ENCODE peak calls at places on chromosomes 12 and 14, in six cellular contexts. U is A549, R is K562, G is HepG2, O is endothelial cell of umbilical vein, V is GM12878. W is an unnamed sample.

GRCh38 chr14:55706893-55707292 is 126.9 kb downstream of the KTN1 start:
- DNase-seq in O (no peak), G (no peak), U (no peak), R (no peak), V (no peak), W (no peak)

GRCh38 chr12:96399919-96400630 is at the start of gene CDK17:
- DNase-seq in O (peak), U (peak), V (no peak), R (peak), G (peak), W (peak)

GRCh38 chr12:82527165-82527780 is 159.4 kb upstream of the TMTC2 start:
- DNase-seq in R (peak), G (peak), U (peak), O (peak), V (no peak), W (peak)

GRCh38 chr14:72516936-72517408 is 376.9 kb downstream of the DPF3 start:
- DNase-seq in U (peak), O (peak), G (peak), R (peak), V (peak), W (peak)

GRCh38 chr14:22588419-22589095 is 467 bp downstream of the DAD1 start:
- DNase-seq in G (no peak), O (no peak), U (no peak), R (no peak), V (no peak), W (peak)

GRCh38 chr12:32002848-32003493 is 43.8 kb downstream of the RESF1 start:
- DNase-seq in G (no peak), R (no peak), V (no peak), O (no peak), U (no peak), W (no peak)

GRCh38 chr14:104081951-104082464 is 3.5 kb upstream of the ASPG start:
- DNase-seq in V (no peak), G (no peak), O (no peak), R (no peak), U (no peak), W (no peak)

GRCh38 chr12:48865141-48865440 is 579 bp downstream of the RND1 start:
- DNase-seq in O (no peak), V (no peak), R (no peak), G (no peak), U (no peak), W (no peak)

GRCh38 chr14:55425091-55425490 is 13.5 kb upstream of the ATG14 start:
- DNase-seq in G (no peak), U (no peak), O (no peak), V (no peak), R (peak), W (no peak)

GRCh38 chr14:70266157-70266556 is 77.4 kb upstream of the SLC8A3 start:
- DNase-seq in O (no peak), U (no peak), G (no peak), R (no peak), V (no peak), W (no peak)

GRCh38 chr12:13538136-13538535 is 341.6 kb downstream of the EMP1 start:
- DNase-seq in O (no peak), G (no peak), R (no peak), V (no peak), U (no peak), W (no peak)

GRCh38 chr12:13534242-13534641 is 337.7 kb downstream of the EMP1 start:
- DNase-seq in V (no peak), G (no peak), O (no peak), U (no peak), R (no peak), W (no peak)

GRCh38 chr12:13534645-13535398 is 338.3 kb downstream of the EMP1 start:
- DNase-seq in O (peak), R (peak), G (peak), V (no peak), U (peak), W (peak)

GRCh38 chr12:13537623-13538022 is 341.1 kb downstream of the EMP1 start:
- DNase-seq in R (no peak), U (no peak), O (no peak), V (peak), G (no peak), W (no peak)

DNA sequence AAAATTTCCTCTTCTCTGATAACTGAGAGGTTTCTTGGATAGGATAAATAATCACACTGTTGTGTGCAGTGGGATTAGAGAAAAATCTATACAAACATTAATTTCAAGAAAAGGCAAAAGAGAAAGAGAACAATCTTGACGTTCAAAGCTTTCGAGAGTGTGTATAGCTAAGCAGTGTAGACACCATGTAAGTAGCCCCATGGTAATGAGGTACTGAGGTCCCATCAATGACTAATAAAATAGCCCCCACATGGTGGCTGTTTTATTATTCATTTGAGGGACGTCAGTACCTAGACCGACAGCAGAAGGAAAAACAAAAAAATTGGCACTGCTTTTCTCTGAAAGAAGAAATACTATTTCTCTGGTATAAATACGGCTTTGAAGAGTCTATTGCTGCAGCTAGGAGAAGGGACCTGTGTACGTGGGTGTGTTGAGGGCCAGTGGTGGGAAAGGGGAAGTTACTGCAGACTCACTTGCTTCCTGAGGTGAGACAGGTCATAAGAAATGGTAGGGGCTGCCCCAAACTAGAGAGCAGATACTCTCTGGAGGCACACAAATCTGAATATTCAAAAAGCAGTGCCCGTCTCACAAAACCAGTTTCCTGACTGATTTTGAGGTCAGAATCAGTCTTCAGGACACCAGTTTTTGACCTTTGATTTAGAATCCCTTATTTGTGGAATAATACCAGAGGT is 339.8 kb downstream of the EMP1 start:
- DNase-seq in V (peak), U (no peak), O (no peak), R (no peak), G (no peak), W (peak)
- TF ChIP-seq MYC in V (no peak), U (no peak), O (no peak), R (no peak), G (no peak), W (no peak)

GRCh38 chr12:104669851-104670337 is 213.1 kb downstream of the CHST11 start:
- DNase-seq in R (no peak), G (no peak), V (peak), U (no peak), O (no peak), W (peak)

GRCh38 chr12:104672096-104672445 is 215.3 kb downstream of the CHST11 start:
- DNase-seq in G (no peak), R (no peak), U (no peak), O (no peak), V (no peak), W (peak)

GRCh38 chr12:104672501-104673265 is 215.9 kb downstream of the CHST11 start:
- DNase-seq in V (no peak), R (no peak), G (no peak), O (no peak), U (peak), W (peak)

GRCh38 chr12:104670439-104671406 is 214.0 kb downstream of the CHST11 start:
- DNase-seq in V (peak), O (no peak), G (no peak), R (peak), U (peak), W (peak)

DNA sequence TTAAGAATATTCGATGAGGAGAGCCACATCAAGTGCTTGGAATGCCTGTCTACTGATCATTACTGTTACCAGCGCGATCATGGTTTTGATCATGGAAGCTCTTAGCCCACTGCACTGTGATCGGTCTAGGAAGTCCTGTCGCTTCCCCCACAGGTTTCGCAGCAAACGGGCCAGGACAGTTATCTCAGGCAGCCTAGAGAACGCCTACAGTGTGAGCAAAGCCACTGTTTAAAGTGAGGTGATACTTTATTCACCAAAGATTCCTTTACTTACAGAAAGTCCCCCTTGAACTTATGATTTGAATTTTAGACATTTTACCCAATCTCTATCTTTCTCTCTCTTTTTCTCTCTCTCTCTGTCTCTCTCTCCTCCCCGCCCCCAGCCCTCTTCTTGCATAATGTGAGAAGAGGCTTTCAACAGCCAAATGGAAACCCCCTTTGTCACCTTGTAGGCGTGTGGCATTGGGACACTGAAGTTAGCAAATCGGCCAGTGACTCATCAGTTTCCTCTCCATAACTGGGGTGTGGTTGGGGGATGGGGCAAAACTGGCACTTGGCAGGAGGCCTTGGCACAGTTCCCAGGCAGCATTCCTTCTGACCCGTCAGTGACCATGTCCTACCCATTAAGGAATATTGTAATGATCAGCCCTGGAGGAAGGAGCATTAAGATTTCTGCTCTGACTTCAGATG is 214.8 kb downstream of the CHST11 start:
- DNase-seq in O (peak), G (peak), U (peak), V (peak), R (peak), W (peak)
- TF ChIP-seq MYC in O (peak), G (no peak), U (peak), V (no peak), R (no peak), W (peak)

GRCh38 chr14:58947816-58948440 is 240.5 kb upstream of the DAAM1 start:
- DNase-seq in R (no peak), U (peak), G (no peak), V (no peak), O (peak), W (peak)
- TF ChIP-seq MYC in R (no peak), U (no peak), G (no peak), V (no peak), O (no peak), W (no peak)

GRCh38 chr14:75563931-75564330 is 14.5 kb upstream of the FLVCR2 start:
- DNase-seq in V (no peak), O (no peak), U (no peak), G (no peak), R (no peak), W (no peak)
- TF ChIP-seq MYC in V (no peak), O (no peak), U (no peak), G (no peak), R (no peak), W (no peak)

GRCh38 chr14:92902191-92902590 is 20.8 kb upstream of the CHGA start:
- DNase-seq in R (no peak), V (no peak), U (no peak), G (no peak), O (no peak), W (no peak)

GRCh38 chr14:92898732-92899131 is 24.2 kb upstream of the CHGA start:
- DNase-seq in V (no peak), R (no peak), U (no peak), O (no peak), G (no peak), W (no peak)

GRCh38 chr14:92895352-92895878 is 27.5 kb upstream of the CHGA start:
- DNase-seq in O (no peak), G (no peak), R (no peak), V (peak), U (no peak), W (no peak)

GRCh38 chr14:92900660-92901059 is 22.3 kb upstream of the CHGA start:
- DNase-seq in O (no peak), V (no peak), R (no peak), U (no peak), G (no peak), W (no peak)

DNA sequence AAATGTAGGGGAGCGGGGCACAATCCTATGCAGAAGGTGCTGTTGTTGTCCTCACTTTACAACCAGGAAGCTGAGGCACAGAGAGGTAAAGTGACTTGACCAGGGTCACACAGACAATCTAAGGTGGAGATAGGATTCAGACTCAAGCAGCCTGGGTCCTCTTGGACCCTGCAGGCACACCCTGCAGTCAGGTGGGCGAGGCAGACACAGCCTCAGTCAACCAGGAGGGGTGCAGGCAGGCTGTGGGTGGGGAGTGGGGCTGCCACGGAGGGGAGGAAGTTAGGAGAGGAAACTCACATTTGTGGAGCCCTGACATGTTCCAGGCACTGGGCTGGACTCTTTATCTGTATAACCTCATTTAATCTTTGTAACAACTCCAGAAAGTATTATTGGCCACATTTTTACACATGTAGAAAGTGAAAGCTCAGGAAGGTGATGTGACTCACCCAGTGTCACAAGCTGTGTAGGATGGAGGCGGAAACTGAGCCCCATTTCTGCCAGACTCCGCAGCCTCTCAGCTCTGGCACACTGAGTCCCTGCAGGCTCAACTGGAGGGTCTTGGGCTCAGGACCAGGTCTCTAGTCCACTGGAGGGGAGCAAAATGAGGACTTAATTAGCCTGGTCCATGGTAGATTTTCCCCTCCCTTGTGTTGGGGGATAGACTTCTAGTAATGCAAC is 24.9 kb upstream of the CHGA start:
- DNase-seq in V (no peak), U (no peak), G (no peak), O (no peak), R (no peak), W (no peak)
- TF ChIP-seq MYC in V (no peak), U (no peak), G (no peak), O (no peak), R (no peak), W (no peak)

DNA sequence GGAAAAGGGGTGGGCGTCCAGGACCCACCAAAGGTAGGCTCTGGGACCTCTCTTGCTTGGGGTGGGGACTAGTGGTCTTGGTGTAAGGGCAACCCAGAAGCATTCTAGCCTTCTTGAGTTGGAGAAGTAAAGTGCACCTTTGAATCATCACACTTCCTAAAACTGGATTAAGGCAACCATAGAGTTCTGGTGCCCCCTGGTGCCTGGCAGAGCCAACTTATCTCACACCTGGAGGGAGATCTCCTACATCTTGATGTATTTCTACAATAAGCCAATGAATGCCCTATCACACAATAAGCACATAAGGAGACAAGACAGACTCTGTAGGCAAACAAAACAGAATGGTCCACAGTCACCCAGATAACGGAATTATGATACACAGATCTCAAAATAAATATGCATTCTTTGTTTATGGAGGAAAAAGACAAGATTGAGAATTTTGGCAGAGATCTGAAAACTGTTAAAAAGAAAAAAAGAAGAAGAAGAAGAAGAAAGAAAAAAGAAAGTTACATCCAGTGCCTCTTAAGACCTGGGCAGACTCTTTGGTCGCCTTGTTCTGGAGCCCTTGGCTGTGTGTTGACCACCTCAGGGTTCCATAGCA is 95.9 kb upstream of the PPP2R5C start:
- DNase-seq in O (peak), G (peak), R (no peak), U (peak), V (no peak), W (peak)
- TF ChIP-seq MYC in O (no peak), G (no peak), R (no peak), U (no peak), V (no peak), W (no peak)

DNA sequence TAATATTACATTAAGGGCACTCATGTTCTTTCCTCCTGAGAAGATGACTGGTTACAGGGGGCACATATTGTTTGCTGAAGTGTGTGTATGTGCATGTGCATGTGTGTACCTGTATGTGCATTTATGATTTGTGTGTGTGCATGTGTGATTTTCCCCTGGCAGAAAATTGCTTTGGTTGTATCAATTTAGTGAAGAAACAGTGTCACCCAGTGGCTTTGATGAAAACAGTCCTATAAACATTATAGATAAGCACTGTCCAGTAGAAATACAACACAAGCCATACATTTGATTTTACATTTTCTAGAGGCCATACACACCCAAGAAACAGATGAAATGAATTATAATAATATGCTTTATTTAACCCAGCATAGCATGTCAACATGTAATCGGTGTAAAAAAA is 8.6 kb downstream of the PDE3A start:
- DNase-seq in V (no peak), O (peak), G (no peak), R (no peak), U (peak), W (peak)
- TF ChIP-seq MYC in V (no peak), O (no peak), G (no peak), R (no peak), U (no peak), W (no peak)

DNA sequence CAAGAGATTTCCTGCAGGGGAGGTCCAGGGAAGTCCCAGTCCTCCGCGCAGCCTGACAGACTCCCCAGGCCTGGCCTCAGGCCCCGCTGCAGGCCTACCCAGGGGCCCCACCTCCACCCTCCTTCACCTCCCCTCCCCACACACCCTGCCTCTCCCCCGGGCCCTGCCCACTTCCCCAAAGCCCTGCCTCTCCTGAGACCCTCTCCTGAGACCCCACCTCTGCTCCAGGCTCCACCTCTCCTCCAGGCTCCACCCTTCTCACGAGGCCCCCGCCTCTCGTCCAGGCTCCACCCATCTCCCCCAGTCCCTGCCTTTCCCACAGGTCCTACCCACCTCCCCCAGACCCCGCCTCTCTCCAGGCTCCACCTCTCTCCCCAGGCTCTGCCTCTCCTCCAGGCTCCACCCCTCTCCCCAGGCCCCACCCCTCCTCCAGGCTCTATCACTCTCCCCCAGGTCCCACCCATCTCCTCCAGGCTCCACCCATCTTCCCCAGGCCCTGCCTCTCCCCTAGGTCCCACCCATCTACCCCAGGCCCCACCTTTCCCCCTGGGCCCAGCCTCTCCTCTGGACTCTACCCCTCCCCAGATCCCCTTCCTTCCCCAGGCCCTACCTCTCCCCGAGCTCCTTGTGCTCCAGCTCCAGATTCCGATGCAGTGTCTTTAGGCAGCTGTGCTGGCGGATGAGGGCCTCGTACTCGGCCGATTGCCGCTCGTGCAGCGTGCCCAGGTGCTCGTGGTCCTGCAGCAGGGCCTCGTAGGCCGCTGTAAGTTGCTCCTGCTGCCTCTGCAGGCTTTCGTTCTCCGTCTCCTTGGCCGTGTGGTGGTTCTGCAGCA is 58.8 kb upstream of the GPR68 start:
- DNase-seq in R (peak), O (peak), G (peak), V (no peak), U (peak), W (peak)
- TF ChIP-seq MYC in R (no peak), O (no peak), G (no peak), V (no peak), U (no peak), W (no peak)

GRCh38 chr12:27333311-27334009 is 824 bp downstream of the BMAL2 start:
- DNase-seq in R (peak), V (no peak), U (no peak), G (no peak), O (peak), W (peak)
- TF ChIP-seq MYC in R (no peak), V (no peak), U (no peak), G (peak), O (no peak), W (peak)

W was measured in NB4.